ENCODE peak calls at places on chromosome 10, in eight cellular contexts. K is nephron progenitor cell, Z is astrocyte, G is transverse colon, L is cardiac fibroblast, Q is tibial artery, T is left ventricle myocardium inferior, A is activated B cell treated with CpG ODN at 0.5 μM for 24 hours. C is an unnamed sample.

GRCh38 chr10:14146005-14146404 is 184.7 kb downstream of the FRMD4A start:
- DNase-seq in K (no peak), Z (peak; percentile 86), G (no peak), L (peak; percentile 83), Q (no peak), T (no peak), A (no peak), C (peak; percentile 12)

GRCh38 chr10:70920519-70920918 is 32.2 kb upstream of the PCBD1 start:
- DNase-seq in K (no peak), Z (no peak), G (peak; percentile 61), L (no peak), Q (no peak), T (no peak), A (no peak), C (no peak)

GRCh38 chr10:23186178-23186577 is 5.9 kb upstream of the PTF1A start:
- DNase-seq in K (no peak), Z (no peak), G (no peak), L (no peak), Q (no peak), T (no peak), A (no peak), C (no peak)

GRCh38 chr10:49331431-49331830 is 32.5 kb downstream of the C10orf71 start:
- DNase-seq in K (no peak), Z (no peak), G (no peak), L (no peak), Q (no peak), T (no peak), A (no peak), C (no peak)

GRCh38 chr10:131112691-131113090 is 198.8 kb downstream of the TCERG1L start:
- DNase-seq in K (no peak), Z (no peak), G (no peak), L (no peak), Q (no peak), T (no peak), A (no peak), C (no peak)

GRCh38 chr10:79229830-79230562 is 117.3 kb upstream of the PPIF start:
- DNase-seq in K (peak; percentile 78), Z (no peak), G (no peak), L (no peak), Q (no peak), T (no peak), A (no peak), C (no peak)

GRCh38 chr10:13660545-13660920 is 73.8 kb downstream of the PRPF18 start:
- DNase-seq in K (no peak), Z (peak; percentile 72), G (no peak), L (no peak), Q (no peak), T (no peak), A (no peak), C (no peak)

GRCh38 chr10:93580824-93581223 is 14.4 kb downstream of the FFAR4 start:
- DNase-seq in K (peak; percentile 69), Z (peak; percentile 18), G (no peak), L (peak; percentile 9), Q (no peak), T (no peak), A (no peak), C (no peak)

GRCh38 chr10:76303682-76304316 is 872.4 kb downstream of the LRMDA start:
- DNase-seq in K (peak; percentile 70), Z (peak; percentile 77), G (peak; percentile 63), L (peak; percentile 88), Q (peak; percentile 85), T (peak; percentile 72), A (no peak), C (peak; percentile 69)

GRCh38 chr10:86971146-86971991 is 3.1 kb downstream of the ADIRF start:
- DNase-seq in K (peak; percentile 73), Z (peak; percentile 69), G (peak; percentile 94), L (peak; percentile 84), Q (peak; percentile 98), T (peak; percentile 87), A (peak; percentile 91), C (peak; percentile 89)
- TF ChIP-seq CTCF in K (peak; percentile 13), Z (no peak), G (peak; percentile 12), L (no peak), Q (peak; percentile 23), T (peak; percentile 17), A (no peak), C (no peak)

GRCh38 chr10:123170961-123171360 is 16.8 kb downstream of the BUB3 start:
- DNase-seq in K (no peak), Z (no peak), G (no peak), L (no peak), Q (no peak), T (no peak), A (no peak), C (no peak)

GRCh38 chr10:123160311-123160980 is 6.2 kb downstream of the BUB3 start:
- DNase-seq in K (no peak), Z (no peak), G (no peak), L (no peak), Q (no peak), T (no peak), A (no peak), C (no peak)

GRCh38 chr10:123166618-123167017 is 12.4 kb downstream of the BUB3 start:
- DNase-seq in K (no peak), Z (no peak), G (no peak), L (peak; percentile 24), Q (no peak), T (no peak), A (no peak), C (no peak)

GRCh38 chr10:123165445-123166072 is 11.4 kb downstream of the BUB3 start:
- DNase-seq in K (no peak), Z (no peak), G (no peak), L (no peak), Q (no peak), T (no peak), A (no peak), C (no peak)
- TF ChIP-seq CTCF in K (no peak), Z (no peak), G (no peak), L (no peak), Q (no peak), T (no peak), A (no peak), C (no peak)

GRCh38 chr10:58393317-58393716 is 8.1 kb downstream of the TFAM start:
- DNase-seq in K (no peak), Z (no peak), G (no peak), L (peak; percentile 28), Q (no peak), T (no peak), A (no peak), C (no peak)
- TF ChIP-seq CTCF in K (no peak), Z (no peak), G (no peak), L (no peak), Q (no peak), T (no peak), A (no peak), C (peak; percentile 1)

GRCh38 chr10:98917828-98918227 is 317.8 kb downstream of the HPSE2 start:
- DNase-seq in K (no peak), Z (no peak), G (no peak), L (no peak), Q (no peak), T (no peak), A (no peak), C (no peak)

GRCh38 chr10:98920362-98920761 is 315.3 kb downstream of the HPSE2 start:
- DNase-seq in K (no peak), Z (no peak), G (no peak), L (no peak), Q (no peak), T (no peak), A (no peak), C (no peak)

GRCh38 chr10:98920807-98921206 is 314.8 kb downstream of the HPSE2 start:
- DNase-seq in K (no peak), Z (no peak), G (no peak), L (peak; percentile 6), Q (no peak), T (no peak), A (no peak), C (no peak)

GRCh38 chr10:98919899-98920298 is 315.8 kb downstream of the HPSE2 start:
- DNase-seq in K (no peak), Z (no peak), G (no peak), L (no peak), Q (no peak), T (no peak), A (no peak), C (no peak)

DNA sequence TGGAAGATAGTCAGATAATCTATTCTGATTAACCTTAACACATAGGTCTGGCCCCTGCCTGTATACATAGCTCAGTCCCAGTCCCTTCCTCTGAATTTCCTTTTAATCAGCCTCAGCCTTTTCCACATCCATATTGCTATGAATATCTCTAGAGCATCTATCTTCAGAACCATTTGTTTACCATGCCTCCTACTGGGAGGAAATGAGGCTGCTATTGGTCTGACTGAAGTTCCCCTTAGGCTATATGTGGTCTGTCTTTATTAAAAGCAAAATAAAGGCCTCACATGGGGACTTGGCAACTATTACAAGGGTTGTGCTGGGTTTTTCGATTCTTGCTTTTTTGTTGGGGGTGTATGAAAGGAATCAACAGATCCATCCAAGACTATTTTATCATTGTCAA is 318.9 kb downstream of the HPSE2 start:
- DNase-seq in K (no peak), Z (no peak), G (no peak), L (no peak), Q (no peak), T (no peak), A (no peak), C (no peak)
- TF ChIP-seq CTCF in K (no peak), Z (no peak), G (no peak), L (no peak), Q (no peak), T (no peak), A (no peak), C (no peak)

DNA sequence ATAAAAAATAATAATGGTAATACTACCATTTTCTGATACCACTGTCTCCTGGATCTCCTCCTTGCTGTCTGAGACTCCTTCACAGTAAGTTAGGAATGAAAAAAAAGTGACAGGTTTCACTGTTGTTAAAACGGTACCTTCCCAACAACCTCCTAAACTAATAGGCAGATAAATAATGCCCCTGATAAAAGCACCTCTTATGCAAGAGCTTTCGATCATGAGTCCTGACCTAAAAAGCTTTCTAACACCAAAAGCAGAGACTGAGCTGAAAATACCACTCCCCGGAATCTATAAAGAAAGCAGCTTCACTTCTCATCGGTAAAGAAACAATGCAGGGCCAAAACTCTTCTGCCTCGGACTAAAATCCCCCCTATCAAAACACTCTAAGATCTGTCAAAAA is 14.5 kb downstream of the PARD3 start:
- DNase-seq in K (no peak), Z (no peak), G (no peak), L (no peak), Q (no peak), T (no peak), A (no peak), C (no peak)
- TF ChIP-seq CTCF in K (no peak), Z (no peak), G (no peak), L (no peak), Q (no peak), T (no peak), A (no peak), C (no peak)

C was measured in AG09319.